ENCODE peak calls at places on chromosomes 16 and 17, in eight cellular contexts. M is brain pericyte, Q is T follicular helper cell, G is DMS153, P is tibial nerve, N is esophagus squamous epithelium, S is hepatic stellate cell, K is NCI-H1105. B is an unnamed sample.

GRCh38 chr17:61212655-61213054 is 187.0 kb upstream of the TBX2 start:
- DNase-seq in M (no peak), P (no peak), G (no peak), K (no peak), N (no peak), S (no peak), Q (no peak), B (no peak)

GRCh38 chr17:49996495-49997255 is 1.7 kb upstream of the DLX3 start:
- DNase-seq in Q (peak), P (no peak), G (no peak), K (peak), N (no peak), M (no peak), S (peak), B (no peak)

GRCh38 chr17:51455931-51456330 is 195.6 kb downstream of the UTP18 start:
- DNase-seq in N (no peak), M (no peak), S (no peak), Q (no peak), K (no peak), P (no peak), G (no peak), B (no peak)

GRCh38 chr17:7673239-7673638 is 14.1 kb downstream of the TP53 start:
- DNase-seq in K (no peak), S (no peak), N (no peak), P (no peak), Q (no peak), G (no peak), M (no peak), B (no peak)

GRCh38 chr16:19829844-19830703 is 54.6 kb downstream of the GPRC5B start:
- DNase-seq in S (no peak), M (no peak), P (no peak), G (no peak), K (no peak), Q (no peak), N (no peak), B (no peak)

GRCh38 chr16:168424-168823 is 2.6 kb downstream of the HBM start:
- DNase-seq in Q (no peak), G (peak), P (no peak), N (no peak), M (no peak), S (no peak), K (peak), B (no peak)

GRCh38 chr17:9232591-9233270 is 211.4 kb downstream of the NTN1 start:
- DNase-seq in N (no peak), Q (no peak), K (no peak), S (no peak), P (no peak), G (no peak), M (no peak), B (no peak)

GRCh38 chr17:43125967-43126910 is 1.1 kb upstream of the BRCA1 start:
- DNase-seq in M (no peak), S (no peak), G (peak), P (no peak), N (no peak), K (no peak), Q (no peak), B (no peak)

GRCh38 chr16:12236491-12237030 is 260.0 kb downstream of the SNX29 start:
- DNase-seq in K (no peak), P (no peak), S (no peak), M (no peak), Q (no peak), G (no peak), N (no peak), B (no peak)

GRCh38 chr17:17971431-17972125 is 622 bp downstream of the TOM1L2 start:
- DNase-seq in P (no peak), G (no peak), Q (peak), M (no peak), S (peak), N (no peak), K (no peak), B (no peak)

GRCh38 chr17:8117980-8118768 is at the start of gene ALOXE3:
- DNase-seq in P (no peak), N (no peak), S (peak), G (no peak), M (no peak), K (no peak), Q (no peak), B (peak)

GRCh38 chr16:9134739-9135138 is 43.3 kb downstream of the HAPSTR1 start:
- DNase-seq in K (peak), P (no peak), N (no peak), Q (peak), G (peak), S (peak), M (no peak), B (peak)

GRCh38 chr16:76614255-76614654 is 337.1 kb downstream of the CNTNAP4 start:
- DNase-seq in N (no peak), Q (no peak), P (no peak), M (no peak), G (peak), K (peak), S (no peak), B (no peak)

GRCh38 chr17:69637399-69638165 is 223.1 kb downstream of the MAP2K6 start:
- DNase-seq in G (no peak), Q (no peak), P (no peak), S (peak), K (no peak), M (no peak), N (no peak), B (peak)